ENCODE peak calls at places on chromosome 21, in seven cellular contexts. S is T-helper 1 cell, E is adipocyte, O is pancreas, P is GM19239, V is NCI-H2029, X is right cardiac atrium. I is an unnamed sample.
A peak's percentile ranks its signal among the peaks of the same experiment; 100 is the strongest.

GRCh38 chr21:34948157-34948556 is 100.9 kb downstream of the RUNX1 start:
- DNase-seq in O (no peak), E (no peak), S (no peak), P (no peak), V (no peak), X (no peak), I (no peak)

GRCh38 chr21:29172282-29172681 is 41.8 kb downstream of the MAP3K7CL start:
- DNase-seq in X (no peak), S (no peak), P (no peak), E (no peak), V (no peak), O (no peak), I (no peak)

GRCh38 chr21:36207577-36208320 is 51.1 kb downstream of the DOP1B start:
- DNase-seq in X (no peak), P (no peak), E (peak; percentile 16), S (no peak), O (no peak), V (no peak), I (no peak)

GRCh38 chr21:37450385-37451044 is 83.9 kb downstream of the DYRK1A start:
- DNase-seq in O (no peak), E (no peak), X (no peak), S (no peak), V (no peak), P (no peak), I (no peak)

GRCh38 chr21:45583831-45584509 is 41.7 kb upstream of the SLC19A1 start:
- DNase-seq in V (no peak), S (no peak), X (no peak), P (no peak), E (no peak), O (no peak), I (no peak)

GRCh38 chr21:32240708-32241433 is 38.0 kb downstream of the MIS18A start:
- DNase-seq in O (no peak), V (no peak), E (peak; percentile 50), S (no peak), P (no peak), X (no peak), I (no peak)

GRCh38 chr21:27213328-27213727 is 246.4 kb upstream of the ADAMTS5 start:
- DNase-seq in E (peak; percentile 31), V (no peak), S (no peak), X (no peak), P (no peak), O (no peak), I (no peak)

GRCh38 chr21:41216486-41216885 is 48.5 kb downstream of the BACE2 start:
- DNase-seq in P (no peak), O (no peak), V (no peak), X (no peak), S (no peak), E (no peak), I (no peak)

GRCh38 chr21:41403966-41404365 is 22.1 kb upstream of the MX1 start:
- DNase-seq in P (no peak), X (no peak), O (no peak), V (no peak), E (no peak), S (no peak), I (no peak)

GRCh38 chr21:42001781-42002180 is 8.4 kb downstream of the ZBTB21 start:
- DNase-seq in V (no peak), S (no peak), P (no peak), E (no peak), O (no peak), X (no peak), I (no peak)

GRCh38 chr21:37535672-37536071 is 169.1 kb downstream of the DYRK1A start:
- DNase-seq in E (no peak), V (no peak), P (no peak), S (no peak), O (no peak), X (no peak), I (no peak)

GRCh38 chr21:15065381-15066230 is 806 bp upstream of the NRIP1 start:
- DNase-seq in P (no peak), E (peak; percentile 89), S (peak; percentile 69), V (no peak), O (peak; percentile 70), X (peak; percentile 93), I (peak; percentile 54)

GRCh38 chr21:35201288-35201687 is 152.2 kb upstream of the RUNX1 start:
- DNase-seq in P (no peak), X (no peak), O (no peak), V (no peak), S (no peak), E (no peak), I (no peak)

I was measured in effector CD8-positive, alpha-beta T cell.